ENCODE peak calls at places on chromosomes 1 and 21, in ten cellular contexts. K, T, L, E, Z, D, O, U, G and Y are unnamed samples.

GRCh38 chr1:209816923-209817322 is 10.8 kb upstream of the UTP25 start:
- DNase-seq in U (no peak), L (no peak), Z (no peak), O (no peak), K (no peak), T (no peak), E (no peak), D (no peak), G (no peak), Y (no peak)

GRCh38 chr1:40795811-40796586 is 12.4 kb downstream of the KCNQ4 start:
- DNase-seq in D (no peak), Z (no peak), T (no peak), G (no peak), L (no peak), U (no peak), K (peak), O (no peak), E (no peak), Y (no peak)

GRCh38 chr1:245462161-245462560 is 307.4 kb downstream of the KIF26B start:
- DNase-seq in Z (no peak), G (no peak), U (no peak), K (no peak), T (no peak), E (no peak), O (no peak), D (no peak), L (no peak), Y (no peak)

GRCh38 chr1:75615664-75616435 is 4.9 kb upstream of the SLC44A5 start:
- DNase-seq in E (no peak), T (peak), Z (no peak), L (no peak), G (peak), D (peak), O (peak), K (peak), U (peak), Y (peak)

GRCh38 chr21:16667395-16667794 is 845.4 kb upstream of the CXADR start:
- DNase-seq in L (no peak), T (no peak), K (no peak), G (no peak), Z (no peak), O (no peak), E (no peak), D (no peak), U (no peak), Y (no peak)

GRCh38 chr1:247110627-247111258 is 6.6 kb upstream of the ZNF669 start:
- DNase-seq in T (no peak), D (no peak), L (no peak), O (no peak), Z (peak), G (no peak), E (no peak), U (peak), K (no peak), Y (peak)

GRCh38 chr1:66492424-66492823 is 41.5 kb upstream of the SGIP1 start:
- DNase-seq in L (no peak), G (no peak), D (no peak), T (no peak), Z (no peak), K (no peak), E (no peak), O (no peak), U (no peak), Y (no peak)

GRCh38 chr1:10617318-10617717 is 142.6 kb downstream of the PEX14 start:
- DNase-seq in G (no peak), Z (no peak), U (no peak), O (no peak), D (no peak), L (no peak), E (no peak), K (no peak), T (no peak), Y (no peak)

GRCh38 chr1:214496126-214496525 is 55.3 kb downstream of the PTPN14 start:
- DNase-seq in D (no peak), L (no peak), U (no peak), E (no peak), T (no peak), O (no peak), G (no peak), K (no peak), Z (no peak), Y (no peak)

GRCh38 chr1:31154000-31154631 is 85.6 kb downstream of the NKAIN1 start:
- DNase-seq in U (no peak), K (no peak), T (no peak), Z (no peak), D (no peak), L (no peak), E (no peak), G (no peak), O (no peak), Y (no peak)

GRCh38 chr1:20343149-20343936 is 52.7 kb downstream of the VWA5B1 start:
- DNase-seq in U (no peak), T (peak), Z (no peak), G (peak), D (no peak), O (no peak), L (no peak), E (no peak), K (peak), Y (peak)

GRCh38 chr1:228099331-228099732 is 3.8 kb downstream of the C1orf35 start:
- DNase-seq in K (no peak), U (no peak), Z (no peak), G (no peak), L (no peak), D (no peak), E (no peak), T (no peak), O (peak), Y (no peak)

GRCh38 chr1:165397945-165398344 is 41.4 kb upstream of the LMX1A start:
- DNase-seq in Z (peak), T (no peak), E (no peak), D (no peak), K (no peak), O (peak), L (no peak), U (peak), G (peak), Y (no peak)

GRCh38 chr1:167704767-167705166 is 17.0 kb upstream of the MPZL1 start:
- DNase-seq in Z (no peak), K (no peak), E (no peak), L (no peak), U (no peak), D (no peak), G (no peak), O (no peak), T (no peak), Y (no peak)

GRCh38 chr1:156212833-156213643 is at the start of gene PMF1:
- DNase-seq in K (peak), U (peak), Z (peak), O (peak), D (peak), G (peak), T (peak), L (peak), E (peak), Y (peak)

GRCh38 chr1:197466813-197467212 is 198.8 kb downstream of the CRB1 start:
- DNase-seq in T (no peak), Z (no peak), U (no peak), G (no peak), E (no peak), O (no peak), D (no peak), K (no peak), L (no peak), Y (no peak)

GRCh38 chr1:1307261-1307907 is 346 bp downstream of the ACAP3 start:
- DNase-seq in O (peak), U (no peak), G (peak), D (no peak), K (peak), E (peak), Z (peak), T (no peak), L (no peak), Y (no peak)

GRCh38 chr1:54289939-54290233 is 89.9 kb downstream of the MRPL37 start:
- DNase-seq in G (no peak), K (no peak), T (no peak), Z (no peak), U (no peak), D (no peak), E (no peak), O (no peak), L (no peak), Y (no peak)

GRCh38 chr1:58870298-58870676 is 86.4 kb upstream of the JUN start:
- DNase-seq in Z (no peak), G (no peak), L (no peak), T (no peak), E (no peak), U (no peak), D (peak), K (no peak), O (no peak), Y (no peak)

GRCh38 chr1:51624851-51625250 is 8.0 kb downstream of the OSBPL9 start:
- DNase-seq in L (no peak), T (no peak), O (no peak), G (no peak), K (no peak), E (no peak), Z (no peak), U (peak), D (no peak), Y (no peak)

GRCh38 chr1:32063261-32063681 is 9.5 kb upstream of the TMEM39B start:
- DNase-seq in D (no peak), E (no peak), L (no peak), G (no peak), Z (peak), T (no peak), K (no peak), O (peak), U (peak), Y (no peak)

GRCh38 chr1:8660455-8660854 is 157.0 kb downstream of the RERE start:
- DNase-seq in Z (no peak), O (peak), T (no peak), K (peak), G (peak), E (no peak), L (no peak), U (peak), D (no peak), Y (no peak)